ENCODE peak calls at places on chromosomes 13 and 19, in ten cellular contexts. N is K562, J is A549, L is GM12891, K is ovary, U is uterus, V is right lobe of liver, I is tibial nerve, C is thyroid gland, S is esophagus squamous epithelium. P is an unnamed sample.

GRCh38 chr19:38977445-38978314 is 2.1 kb upstream of the FBXO17 start:
- DNase-seq in N (no peak), J (no peak), L (peak), K (no peak), U (no peak), V (no peak), I (no peak), C (no peak), S (no peak), P (no peak)

GRCh38 chr19:50924576-50924975 is 13.4 kb upstream of the KLK4 start:
- DNase-seq in N (no peak), J (no peak), L (no peak), K (no peak), U (no peak), V (no peak), I (no peak), C (no peak), S (no peak), P (no peak)

GRCh38 chr13:111074826-111075225 is 40.3 kb upstream of the ARHGEF7 start:
- DNase-seq in N (no peak), J (no peak), L (no peak), K (no peak), U (no peak), V (no peak), I (no peak), C (no peak), S (no peak), P (no peak)

GRCh38 chr13:34926513-34926912 is 15.6 kb upstream of the NBEA start:
- DNase-seq in N (no peak), J (no peak), L (no peak), K (no peak), U (no peak), V (no peak), I (no peak), C (no peak), S (no peak), P (no peak)

GRCh38 chr19:663682-664117 is 686 bp upstream of the RNF126 start:
- DNase-seq in N (no peak), J (no peak), L (no peak), K (no peak), U (no peak), V (no peak), I (no peak), C (no peak), S (no peak), P (no peak)

GRCh38 chr19:18895038-18895827 is 725 bp downstream of the CERS1 start:
- DNase-seq in N (peak), J (peak), L (no peak), K (no peak), U (no peak), V (peak), I (no peak), C (peak), S (no peak), P (no peak)

GRCh38 chr19:58581227-58582141 is 8.3 kb upstream of the MZF1 start:
- DNase-seq in N (peak), J (peak), L (peak), K (peak), U (peak), V (peak), I (peak), C (peak), S (no peak), P (no peak)

GRCh38 chr19:53958168-53958571 is 4.6 kb upstream of the CACNG8 start:
- DNase-seq in N (no peak), J (no peak), L (no peak), K (no peak), U (no peak), V (no peak), I (no peak), C (no peak), S (no peak), P (no peak)

GRCh38 chr19:15154002-15154612 is 46.7 kb downstream of the NOTCH3 start:
- DNase-seq in N (peak), J (peak), L (no peak), K (no peak), U (no peak), V (no peak), I (no peak), C (no peak), S (no peak), P (peak)

GRCh38 chr19:14561832-14562351 is 10.0 kb downstream of the NDUFB7 start:
- DNase-seq in N (no peak), J (no peak), L (no peak), K (no peak), U (no peak), V (peak), I (no peak), C (peak), S (no peak), P (no peak)

GRCh38 chr13:98650376-98651107 is 73.6 kb upstream of the STK24 start:
- DNase-seq in N (no peak), J (no peak), L (no peak), K (no peak), U (no peak), V (peak), I (no peak), C (no peak), S (no peak), P (no peak)

GRCh38 chr19:46892252-46893179 is 31.7 kb downstream of the ARHGAP35 start:
- DNase-seq in N (no peak), J (no peak), L (no peak), K (no peak), U (no peak), V (no peak), I (no peak), C (peak), S (no peak), P (no peak)

GRCh38 chr19:2391118-2391725 is 31.2 kb downstream of the TMPRSS9 start:
- DNase-seq in N (peak), J (peak), L (no peak), K (no peak), U (no peak), V (no peak), I (peak), C (peak), S (no peak), P (peak)

GRCh38 chr13:24008679-24009078 is 111.4 kb upstream of the C1QTNF9B start:
- DNase-seq in N (no peak), J (no peak), L (no peak), K (no peak), U (no peak), V (peak), I (no peak), C (no peak), S (no peak), P (no peak)

GRCh38 chr19:12603714-12604113 is 6.9 kb downstream of the ZNF490 start:
- DNase-seq in N (no peak), J (no peak), L (peak), K (no peak), U (no peak), V (no peak), I (no peak), C (no peak), S (no peak), P (no peak)

GRCh38 chr19:19748249-19748938 is 15.5 kb upstream of the ZNF14 start:
- DNase-seq in N (no peak), J (no peak), L (peak), K (no peak), U (no peak), V (no peak), I (no peak), C (no peak), S (no peak), P (no peak)

GRCh38 chr13:92429231-92429630 is 797.4 kb upstream of the GPC6 start:
- DNase-seq in N (no peak), J (no peak), L (no peak), K (no peak), U (no peak), V (no peak), I (no peak), C (no peak), S (no peak), P (no peak)

DNA sequence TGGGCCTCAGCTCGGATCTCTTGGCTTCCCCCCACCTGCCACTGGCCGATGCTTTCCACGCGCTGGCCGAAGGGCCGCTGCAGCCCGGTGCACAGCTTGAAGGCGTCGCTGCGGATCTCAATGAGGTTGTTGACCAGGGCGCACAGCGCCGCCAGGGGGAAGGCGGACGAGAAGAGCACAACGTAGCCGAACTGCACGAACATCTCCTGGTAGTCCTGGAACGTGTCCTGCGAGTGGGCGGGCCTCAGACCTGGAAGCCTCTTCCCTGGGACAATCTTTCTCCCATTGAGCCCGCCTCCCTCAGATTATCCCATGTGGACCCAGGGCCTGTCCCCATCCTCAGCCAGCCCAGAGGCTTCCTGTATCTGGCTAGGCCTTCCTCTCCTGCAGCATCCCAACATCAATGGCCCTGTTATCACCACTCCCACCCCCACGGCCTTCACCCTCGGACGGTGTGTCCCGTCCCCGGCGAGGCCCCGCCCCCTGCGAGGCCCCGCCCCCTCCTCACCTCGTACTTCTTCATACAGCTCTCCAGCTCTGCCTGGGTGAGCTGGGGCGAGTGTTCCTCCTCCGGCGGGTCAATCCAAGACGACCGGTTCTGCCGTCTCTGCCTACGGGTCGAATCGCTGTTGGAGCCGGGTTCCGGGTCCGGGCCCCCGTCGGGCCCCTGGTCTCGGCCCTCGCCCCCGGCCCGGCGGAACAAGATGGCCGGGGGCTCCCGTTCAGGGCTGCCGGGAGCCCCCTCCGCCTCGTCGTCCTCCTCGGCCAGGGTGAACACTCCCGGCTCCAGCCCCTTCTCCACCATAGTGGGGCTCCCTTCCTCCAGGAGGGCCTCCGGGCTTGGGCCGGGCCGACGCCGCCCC is 6.8 kb downstream of the ANO8 start:
- DNase-seq in N (peak), J (no peak), L (peak), K (peak), U (peak), V (no peak), I (no peak), C (peak), S (no peak), P (peak)
- TF ChIP-seq POLR2A in N (peak), J (no peak), L (no peak), K (no peak), U (no peak), V (no peak), I (no peak), C (peak), S (no peak), P (no peak)

GRCh38 chr19:10033614-10034013 is 20.3 kb downstream of the RDH8 start:
- DNase-seq in N (no peak), J (no peak), L (no peak), K (no peak), U (no peak), V (no peak), I (no peak), C (no peak), S (no peak), P (no peak)
- TF ChIP-seq POLR2A in N (no peak), J (no peak), L (no peak), K (no peak), U (no peak), V (no peak), I (no peak), C (no peak), S (no peak), P (no peak)

GRCh38 chr19:3954107-3954506 is 16.8 kb downstream of the DAPK3 start:
- DNase-seq in N (no peak), J (no peak), L (no peak), K (no peak), U (no peak), V (no peak), I (no peak), C (no peak), S (no peak), P (no peak)

GRCh38 chr19:3959766-3960131 is 11.2 kb downstream of the DAPK3 start:
- DNase-seq in N (no peak), J (no peak), L (no peak), K (no peak), U (no peak), V (no peak), I (no peak), C (no peak), S (no peak), P (no peak)

GRCh38 chr19:3950871-3951861 is 18.3 kb downstream of the NMRK2 start:
- DNase-seq in N (peak), J (no peak), L (no peak), K (no peak), U (no peak), V (no peak), I (no peak), C (no peak), S (no peak), P (peak)

GRCh38 chr19:3958836-3959765 is 11.8 kb downstream of the DAPK3 start:
- DNase-seq in N (no peak), J (no peak), L (no peak), K (no peak), U (no peak), V (no peak), I (no peak), C (no peak), S (no peak), P (no peak)

DNA sequence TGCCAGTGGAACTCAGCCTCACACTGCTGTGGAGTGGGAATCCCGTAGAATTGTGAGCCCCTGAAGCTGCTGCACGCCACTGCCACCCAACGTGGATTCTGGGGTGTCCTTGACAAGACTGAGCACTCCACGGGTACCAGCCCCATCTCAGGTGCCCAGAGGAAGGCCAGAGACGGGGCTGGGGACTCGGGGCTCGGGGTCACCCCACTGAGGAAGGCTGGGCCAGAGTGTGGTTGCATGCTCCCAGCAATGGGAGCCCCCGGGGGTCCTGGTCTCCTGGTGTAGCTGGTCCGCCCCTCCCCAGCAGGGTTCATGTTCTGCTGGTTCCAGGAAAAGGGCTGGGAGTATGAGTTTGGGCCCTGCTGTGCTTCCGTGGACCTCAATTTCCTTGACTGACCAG is 15.2 kb downstream of the DAPK3 start:
- DNase-seq in N (no peak), J (no peak), L (no peak), K (no peak), U (no peak), V (no peak), I (no peak), C (no peak), S (no peak), P (no peak)
- TF ChIP-seq POLR2A in N (no peak), J (no peak), L (no peak), K (no peak), U (no peak), V (no peak), I (no peak), C (no peak), S (no peak), P (no peak)

GRCh38 chr19:35155441-35155840 is 906 bp downstream of the FXYD5 start:
- DNase-seq in N (peak), J (no peak), L (no peak), K (no peak), U (no peak), V (no peak), I (no peak), C (no peak), S (no peak), P (no peak)

GRCh38 chr19:35156673-35157014 is 2.1 kb downstream of the FXYD5 start:
- DNase-seq in N (no peak), J (no peak), L (no peak), K (no peak), U (no peak), V (no peak), I (no peak), C (no peak), S (no peak), P (no peak)

GRCh38 chr19:35153701-35154534 is 617 bp upstream of the FXYD5 start:
- DNase-seq in N (peak), J (peak), L (peak), K (no peak), U (no peak), V (peak), I (no peak), C (no peak), S (no peak), P (no peak)

GRCh38 chr19:35155981-35156672 is 1.6 kb downstream of the FXYD5 start:
- DNase-seq in N (no peak), J (no peak), L (no peak), K (no peak), U (no peak), V (no peak), I (no peak), C (no peak), S (no peak), P (no peak)

GRCh38 chr19:35154535-35155406 is at the start of gene FXYD5:
- DNase-seq in N (peak), J (peak), L (peak), K (no peak), U (peak), V (peak), I (no peak), C (no peak), S (no peak), P (no peak)
- TF ChIP-seq POLR2A in N (peak), J (peak), L (no peak), K (no peak), U (peak), V (peak), I (no peak), C (no peak), S (peak), P (peak)

DNA sequence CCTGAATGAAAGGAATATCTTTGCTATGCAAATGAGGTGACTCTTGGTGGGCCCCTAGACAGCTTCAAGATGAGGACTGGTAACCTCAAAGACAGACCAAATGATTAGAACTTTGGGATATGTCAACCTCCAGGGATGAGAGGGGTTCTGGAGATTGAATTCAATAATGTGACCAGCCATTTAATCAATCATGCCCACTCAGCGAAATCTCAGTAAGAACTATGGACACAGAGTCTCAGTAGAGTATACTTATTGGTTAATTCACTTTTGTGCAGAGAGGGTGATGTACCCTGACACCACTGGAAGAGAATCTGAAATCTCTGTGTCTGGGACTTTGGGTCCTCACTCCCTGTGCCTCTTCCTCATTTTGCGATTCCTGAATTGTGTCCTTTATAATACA is 662.8 kb downstream of the OLFM4 start:
- DNase-seq in N (no peak), J (no peak), L (no peak), K (no peak), U (no peak), V (no peak), I (no peak), C (no peak), S (no peak), P (no peak)
- TF ChIP-seq POLR2A in N (no peak), J (no peak), L (no peak), K (no peak), U (no peak), V (no peak), I (no peak), C (no peak), S (no peak), P (no peak)